ENCODE peak calls at places on chromosomes 7 and 10, in eight cellular contexts. L, N, F, K, J, Y, P and W are unnamed samples.

GRCh38 chr10:94403034-94403822 is 887 bp downstream of the TBC1D12 start:
- DNase-seq in L (peak), N (peak), F (peak), K (peak), J (peak), Y (peak), P (peak), W (no peak)

GRCh38 chr7:114048386-114049235 is 129.8 kb upstream of the PPP1R3A start:
- DNase-seq in L (no peak), N (no peak), F (peak), K (peak), J (no peak), Y (no peak), P (no peak), W (no peak)

GRCh38 chr10:29529146-29529545 is 105.6 kb downstream of the SVIL start:
- DNase-seq in L (no peak), N (no peak), F (no peak), K (no peak), J (no peak), Y (no peak), P (no peak), W (no peak)

GRCh38 chr10:29191674-29192073 is 97.2 kb upstream of the LYZL1 start:
- DNase-seq in L (no peak), N (no peak), F (no peak), K (no peak), J (no peak), Y (no peak), P (no peak), W (no peak)

GRCh38 chr7:158015403-158016116 is 572.1 kb downstream of the PTPRN2 start:
- DNase-seq in L (no peak), N (peak), F (no peak), K (no peak), J (no peak), Y (no peak), P (no peak), W (no peak)

GRCh38 chr7:116786791-116787443 is 75.5 kb upstream of the CAPZA2 start:
- DNase-seq in L (no peak), N (no peak), F (peak), K (no peak), J (no peak), Y (peak), P (peak), W (no peak)

GRCh38 chr7:14018751-14019150 is 29.3 kb upstream of the ETV1 start:
- DNase-seq in L (no peak), N (no peak), F (no peak), K (no peak), J (no peak), Y (no peak), P (no peak), W (no peak)

GRCh38 chr10:13803566-13804554 is 217.1 kb downstream of the PRPF18 start:
- DNase-seq in L (no peak), N (no peak), F (peak), K (no peak), J (no peak), Y (no peak), P (no peak), W (no peak)

GRCh38 chr10:116296358-116296757 is 23.4 kb upstream of the GFRA1 start:
- DNase-seq in L (no peak), N (no peak), F (no peak), K (no peak), J (no peak), Y (no peak), P (no peak), W (no peak)

GRCh38 chr7:7565018-7565680 is 1.5 kb upstream of the MIOS start:
- DNase-seq in L (no peak), N (no peak), F (no peak), K (no peak), J (no peak), Y (no peak), P (no peak), W (no peak)

GRCh38 chr10:99993994-99994689 is 15.6 kb downstream of the DNMBP start:
- DNase-seq in L (peak), N (peak), F (peak), K (peak), J (no peak), Y (no peak), P (no peak), W (peak)

GRCh38 chr7:89334785-89335184 is 539.2 kb upstream of the TEX47 start:
- DNase-seq in L (no peak), N (no peak), F (no peak), K (no peak), J (no peak), Y (no peak), P (no peak), W (no peak)

GRCh38 chr7:116392806-116393205 is 106.7 kb upstream of the CAV2 start:
- DNase-seq in L (no peak), N (no peak), F (no peak), K (no peak), J (no peak), Y (no peak), P (no peak), W (no peak)

GRCh38 chr7:21912305-21912704 is 33.4 kb downstream of the CDCA7L start:
- DNase-seq in L (no peak), N (no peak), F (peak), K (no peak), J (no peak), Y (no peak), P (no peak), W (no peak)

GRCh38 chr10:10902951-10903350 is 114.7 kb upstream of the CELF2 start:
- DNase-seq in L (no peak), N (no peak), F (no peak), K (no peak), J (no peak), Y (no peak), P (no peak), W (no peak)

GRCh38 chr7:150972094-150972493 is 6.0 kb downstream of the KCNH2 start:
- DNase-seq in L (no peak), N (no peak), F (peak), K (no peak), J (no peak), Y (no peak), P (no peak), W (no peak)

GRCh38 chr10:18254086-18254485 is 113.9 kb downstream of the CACNB2 start:
- DNase-seq in L (no peak), N (no peak), F (peak), K (no peak), J (no peak), Y (no peak), P (no peak), W (no peak)

GRCh38 chr7:51035696-51036095 is 253.0 kb upstream of the GRB10 start:
- DNase-seq in L (no peak), N (no peak), F (peak), K (no peak), J (no peak), Y (no peak), P (no peak), W (no peak)

GRCh38 chr7:71612892-71613291 is 480.9 kb downstream of the GALNT17 start:
- DNase-seq in L (no peak), N (no peak), F (no peak), K (no peak), J (no peak), Y (no peak), P (no peak), W (no peak)

GRCh38 chr10:20890491-20891337 is 6.4 kb downstream of the NEBL start:
- DNase-seq in L (no peak), N (no peak), F (peak), K (no peak), J (no peak), Y (no peak), P (peak), W (no peak)

GRCh38 chr7:24825931-24826661 is 68.8 kb upstream of the GSDME start:
- DNase-seq in L (no peak), N (no peak), F (peak), K (peak), J (no peak), Y (no peak), P (peak), W (no peak)

GRCh38 chr7:44678096-44678467 is 70.6 kb upstream of the ZMIZ2 start:
- DNase-seq in L (no peak), N (no peak), F (peak), K (peak), J (no peak), Y (no peak), P (no peak), W (no peak)

GRCh38 chr10:49596493-49596809 is 13.7 kb upstream of the SLC18A3 start:
- DNase-seq in L (no peak), N (no peak), F (no peak), K (no peak), J (no peak), Y (no peak), P (no peak), W (no peak)

GRCh38 chr7:155363852-155364600 is 66.3 kb downstream of the INSIG1 start:
- DNase-seq in L (peak), N (no peak), F (no peak), K (no peak), J (no peak), Y (no peak), P (no peak), W (no peak)
- TF ChIP-seq CTCF in L (no peak), N (no peak), F (no peak), K (no peak), J (peak), Y (no peak), P (no peak), W (no peak)

GRCh38 chr7:105388373-105389089 is at the start of gene SRPK2:
- DNase-seq in L (peak), N (peak), F (no peak), K (peak), J (peak), Y (peak), P (peak), W (peak)

GRCh38 chr7:105389889-105390288 is 1.2 kb upstream of the SRPK2 start:
- DNase-seq in L (no peak), N (no peak), F (no peak), K (no peak), J (no peak), Y (no peak), P (no peak), W (no peak)

GRCh38 chr7:105387621-105388372 is 924 bp downstream of the SRPK2 start:
- DNase-seq in L (peak), N (peak), F (peak), K (peak), J (peak), Y (peak), P (peak), W (peak)

GRCh38 chr7:105391429-105391828 is 2.7 kb upstream of the SRPK2 start:
- DNase-seq in L (no peak), N (no peak), F (no peak), K (no peak), J (no peak), Y (no peak), P (no peak), W (no peak)

DNA sequence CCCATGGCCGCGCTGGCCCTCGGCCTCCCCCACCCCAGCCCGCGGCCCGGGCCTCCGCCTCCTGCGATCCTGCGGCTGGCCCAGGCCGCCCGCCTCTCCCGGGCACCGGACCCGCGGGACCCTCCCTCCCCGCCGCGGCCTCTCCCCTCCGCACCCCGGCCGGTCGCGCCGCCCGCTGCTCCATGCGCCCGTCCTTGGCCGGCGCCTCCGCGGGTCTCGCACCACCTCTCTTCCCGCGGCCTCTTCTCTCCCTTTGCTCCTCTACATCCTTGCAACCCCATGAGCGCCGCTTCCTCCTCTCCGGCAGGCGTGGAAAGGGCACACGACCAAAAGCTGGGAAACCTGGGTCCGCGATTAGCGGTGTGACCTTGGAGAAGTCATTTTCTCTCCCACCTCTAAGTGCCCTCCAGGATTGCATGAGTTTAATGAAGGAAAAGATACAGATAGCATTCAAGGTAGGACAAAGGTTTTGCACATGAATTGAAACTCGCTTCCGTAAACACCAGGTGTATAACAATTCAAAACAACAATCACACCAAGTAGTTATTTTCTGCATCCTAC is 449 bp upstream of the SRPK2 start:
- DNase-seq in L (peak), N (peak), F (peak), K (peak), J (no peak), Y (peak), P (peak), W (peak)
- TF ChIP-seq CTCF in L (no peak), N (no peak), F (peak), K (no peak), J (peak), Y (no peak), P (no peak), W (no peak)

GRCh38 chr10:68082815-68083395 is 7.8 kb upstream of the HERC4 start:
- DNase-seq in L (no peak), N (no peak), F (peak), K (peak), J (no peak), Y (no peak), P (no peak), W (no peak)

GRCh38 chr10:68079434-68079833 is 4.4 kb upstream of the HERC4 start:
- DNase-seq in L (no peak), N (no peak), F (no peak), K (no peak), J (no peak), Y (no peak), P (no peak), W (no peak)

GRCh38 chr10:68081916-68082315 is 6.8 kb upstream of the HERC4 start:
- DNase-seq in L (no peak), N (no peak), F (no peak), K (no peak), J (no peak), Y (no peak), P (no peak), W (no peak)

GRCh38 chr10:68083953-68084352 is 8.9 kb upstream of the HERC4 start:
- DNase-seq in L (no peak), N (no peak), F (no peak), K (no peak), J (no peak), Y (no peak), P (no peak), W (no peak)

DNA sequence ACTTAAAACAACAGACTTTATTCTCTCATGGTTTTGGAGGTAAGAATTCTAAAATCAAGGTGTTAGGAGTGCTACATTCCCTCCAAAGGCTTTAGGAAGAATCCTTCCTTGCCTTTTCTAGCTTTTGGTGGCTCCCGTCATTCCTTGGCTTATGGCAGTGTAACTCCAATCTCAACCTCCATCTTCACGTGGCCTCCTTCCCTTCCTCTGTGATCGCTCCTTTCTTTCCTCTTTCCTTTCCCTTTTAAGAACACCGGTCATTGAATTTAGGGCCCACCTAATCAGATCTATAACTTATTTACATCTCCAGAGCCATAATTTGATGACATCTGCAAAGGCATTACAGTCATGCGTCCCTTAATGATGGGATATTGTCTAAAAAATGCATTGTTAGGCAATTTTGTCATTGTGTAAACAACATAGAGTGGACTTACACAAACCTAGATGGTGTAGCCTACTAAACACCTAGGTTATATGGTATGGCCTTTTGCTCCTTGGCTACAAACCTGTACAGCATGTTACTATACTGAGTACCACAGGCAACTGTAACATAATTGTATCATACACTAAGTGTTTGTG is 5.9 kb upstream of the HERC4 start:
- DNase-seq in L (no peak), N (no peak), F (no peak), K (no peak), J (no peak), Y (no peak), P (no peak), W (no peak)
- TF ChIP-seq CTCF in L (no peak), N (no peak), F (no peak), K (no peak), J (no peak), Y (no peak), P (no peak), W (no peak)

GRCh38 chr10:4672199-4672598 is 153.8 kb upstream of the AKR1E2 start:
- DNase-seq in L (no peak), N (no peak), F (no peak), K (no peak), J (no peak), Y (no peak), P (peak), W (no peak)
- TF ChIP-seq CTCF in L (no peak), N (no peak), F (no peak), K (no peak), J (no peak), Y (no peak), P (no peak), W (no peak)

GRCh38 chr7:100189061-100189460 is 11.3 kb downstream of the STAG3 start:
- DNase-seq in L (no peak), N (no peak), F (no peak), K (no peak), J (no peak), Y (no peak), P (no peak), W (no peak)

GRCh38 chr7:100192951-100193350 is 15.2 kb downstream of the STAG3 start:
- DNase-seq in L (no peak), N (no peak), F (no peak), K (no peak), J (no peak), Y (no peak), P (no peak), W (no peak)

GRCh38 chr7:100191775-100192174 is 14.1 kb downstream of the STAG3 start:
- DNase-seq in L (no peak), N (no peak), F (peak), K (no peak), J (no peak), Y (no peak), P (no peak), W (no peak)

GRCh38 chr7:100195222-100195621 is 17.5 kb downstream of the STAG3 start:
- DNase-seq in L (no peak), N (no peak), F (no peak), K (no peak), J (no peak), Y (no peak), P (no peak), W (no peak)

DNA sequence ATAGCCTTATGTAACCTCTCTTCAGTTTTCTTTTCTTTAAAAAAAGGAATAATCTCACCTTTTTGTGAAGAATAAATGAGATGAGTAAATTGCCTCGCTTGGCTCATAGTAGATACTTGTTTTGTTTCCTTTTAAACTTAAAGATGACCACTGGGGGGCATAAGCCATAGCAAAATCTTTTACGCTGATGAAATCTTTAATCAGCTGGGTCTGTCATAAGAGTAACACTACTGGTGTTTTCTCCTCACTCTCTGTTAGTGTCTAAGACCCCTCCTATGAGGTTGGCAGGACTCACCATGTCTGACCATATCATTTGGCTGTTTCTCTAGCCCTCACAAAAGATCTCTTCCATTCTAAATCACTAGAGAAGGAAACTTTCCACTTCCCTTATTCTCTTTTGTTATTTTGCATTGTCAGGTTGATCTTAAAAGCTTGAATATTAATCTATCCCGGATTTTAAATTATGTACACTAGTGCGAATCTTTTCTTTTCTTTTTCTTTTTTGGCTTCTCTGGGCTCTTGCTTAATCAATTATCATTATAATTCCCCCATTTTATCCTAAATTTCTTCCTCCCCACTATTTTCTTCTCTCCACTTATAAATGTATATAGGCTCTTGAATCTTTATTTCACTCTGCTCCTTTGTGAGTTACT is 12.5 kb downstream of the STAG3 start:
- DNase-seq in L (no peak), N (no peak), F (peak), K (no peak), J (no peak), Y (no peak), P (peak), W (no peak)
- TF ChIP-seq CTCF in L (peak), N (no peak), F (peak), K (peak), J (peak), Y (peak), P (peak), W (peak)

GRCh38 chr7:16603633-16604032 is 41.9 kb downstream of the ANKMY2 start:
- DNase-seq in L (no peak), N (no peak), F (no peak), K (no peak), J (no peak), Y (no peak), P (peak), W (no peak)

GRCh38 chr7:16599860-16600259 is 45.7 kb downstream of the ANKMY2 start:
- DNase-seq in L (no peak), N (no peak), F (no peak), K (no peak), J (no peak), Y (no peak), P (no peak), W (no peak)

GRCh38 chr7:16609842-16610450 is 35.6 kb downstream of the ANKMY2 start:
- DNase-seq in L (no peak), N (no peak), F (no peak), K (no peak), J (no peak), Y (no peak), P (no peak), W (no peak)

GRCh38 chr7:16606704-16607103 is 38.9 kb downstream of the ANKMY2 start:
- DNase-seq in L (no peak), N (no peak), F (no peak), K (no peak), J (no peak), Y (no peak), P (no peak), W (no peak)

DNA sequence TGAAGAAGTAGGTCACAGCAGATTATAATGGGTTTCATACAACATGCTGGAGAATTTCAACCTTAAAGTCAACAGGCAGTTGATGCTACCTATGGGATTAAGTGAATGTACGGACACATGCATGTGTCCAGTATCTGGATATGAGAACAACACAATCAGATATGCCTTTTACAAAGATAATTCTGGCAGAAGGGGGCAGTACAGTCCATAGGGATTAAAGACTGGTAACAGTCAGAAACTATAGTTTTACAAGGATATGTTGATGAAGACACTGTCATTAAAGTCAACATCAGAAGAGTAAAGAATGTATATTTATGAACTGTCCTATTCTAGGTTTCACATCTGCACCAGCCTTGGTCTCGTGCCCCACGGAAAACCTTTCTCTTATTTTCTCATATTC is 41.5 kb downstream of the ANKMY2 start:
- DNase-seq in L (no peak), N (no peak), F (peak), K (no peak), J (no peak), Y (no peak), P (no peak), W (no peak)
- TF ChIP-seq CTCF in L (peak), N (no peak), F (peak), K (no peak), J (no peak), Y (no peak), P (peak), W (no peak)

DNA sequence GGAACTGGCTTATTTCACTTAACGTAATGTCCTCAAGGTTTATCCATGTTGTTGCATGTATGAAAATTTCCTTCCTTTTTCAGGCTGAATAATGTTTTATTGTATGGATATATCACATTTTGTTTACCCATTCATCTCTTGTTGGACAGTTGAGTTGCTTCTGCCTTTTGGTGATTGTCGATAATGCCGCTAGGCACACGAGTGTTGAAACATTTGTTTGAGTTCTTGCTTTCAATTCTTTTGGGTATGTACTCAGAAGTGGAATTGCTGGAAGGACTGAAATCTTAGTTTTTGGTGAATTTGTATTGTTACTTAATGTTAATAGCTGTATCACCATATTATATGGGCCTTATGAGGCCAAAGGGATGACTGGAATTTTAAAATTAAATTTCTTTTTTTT is 23.6 kb downstream of the CCNY start:
- DNase-seq in L (no peak), N (no peak), F (no peak), K (no peak), J (no peak), Y (no peak), P (no peak), W (no peak)
- TF ChIP-seq CTCF in L (no peak), N (no peak), F (no peak), K (no peak), J (no peak), Y (no peak), P (no peak), W (no peak)